ENCODE peak calls at places on chromosome 20, in seven cellular contexts. G is NB4, Q is GM12878, N is HepG2, L is A549, O is endothelial cell of umbilical vein, P is WTC11. X is an unnamed sample.

GRCh38 chr20:12255571-12255970 is 337.9 kb downstream of the BTBD3 start:
- DNase-seq in G (no peak), Q (no peak), N (no peak), L (no peak), O (no peak), P (no peak), X (no peak)

GRCh38 chr20:56859039-56859750 is 230.1 kb downstream of the TFAP2C start:
- DNase-seq in G (peak), Q (no peak), N (no peak), L (no peak), O (no peak), P (no peak), X (no peak)

GRCh38 chr20:21102691-21103311 is 3.4 kb downstream of the LINC00237 start:
- DNase-seq in G (peak), Q (no peak), N (no peak), L (no peak), O (no peak), P (peak), X (no peak)

GRCh38 chr20:34367155-34367554 is 4.1 kb downstream of the ITCH start:
- DNase-seq in G (no peak), Q (no peak), N (no peak), L (no peak), O (no peak), P (no peak), X (no peak)

GRCh38 chr20:50548396-50548795 is 38.2 kb downstream of the PTPN1 start:
- DNase-seq in G (no peak), Q (no peak), N (no peak), L (no peak), O (no peak), P (no peak), X (no peak)

GRCh38 chr20:24981282-24981681 is 11.3 kb downstream of the APMAP start:
- DNase-seq in G (no peak), Q (no peak), N (no peak), L (no peak), O (no peak), P (no peak), X (no peak)

GRCh38 chr20:41425180-41425884 is 58.7 kb upstream of the EMILIN3 start:
- DNase-seq in G (no peak), Q (no peak), N (peak), L (no peak), O (no peak), P (no peak), X (no peak)

GRCh38 chr20:19304389-19304788 is 91.9 kb downstream of the SLC24A3 start:
- DNase-seq in G (peak), Q (no peak), N (no peak), L (no peak), O (no peak), P (no peak), X (no peak)

GRCh38 chr20:40673442-40673841 is 15.6 kb downstream of the MAFB start:
- DNase-seq in G (no peak), Q (no peak), N (no peak), L (no peak), O (no peak), P (no peak), X (no peak)

GRCh38 chr20:38143646-38144554 is 21.2 kb downstream of the TGM2 start:
- DNase-seq in G (peak), Q (no peak), N (peak), L (peak), O (peak), P (no peak), X (no peak)

GRCh38 chr20:58416057-58416456 is 27.0 kb downstream of the VAPB start:
- DNase-seq in G (no peak), Q (no peak), N (no peak), L (no peak), O (no peak), P (no peak), X (no peak)

DNA sequence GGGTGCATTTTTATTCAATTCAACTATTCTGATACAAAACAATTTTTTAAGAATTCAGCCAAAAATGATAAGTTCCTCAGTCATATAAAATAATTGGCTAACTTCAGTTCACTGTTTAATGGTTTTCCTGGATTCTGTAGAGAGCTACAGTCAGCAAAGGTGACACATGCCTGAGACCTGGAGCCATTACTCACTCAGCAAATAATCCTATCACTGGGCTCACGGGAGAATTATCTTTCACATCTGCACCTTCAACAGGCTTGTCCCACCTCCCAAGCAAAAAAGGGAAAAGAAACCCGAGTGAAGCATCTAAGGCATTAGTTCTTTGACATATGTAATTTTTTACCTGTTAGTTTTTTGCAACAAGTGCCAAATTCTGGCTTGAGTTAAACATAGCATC is 34.9 kb upstream of the FOXA2 start:
- DNase-seq in G (no peak), Q (no peak), N (peak), L (peak), O (no peak), P (no peak), X (no peak)
- TF ChIP-seq MAX in G (no peak), Q (no peak), N (no peak), L (no peak), O (no peak), P (no peak), X (no peak)

GRCh38 chr20:4111440-4112411 is 96.4 kb upstream of the RNF24 start:
- DNase-seq in G (no peak), Q (no peak), N (no peak), L (no peak), O (no peak), P (no peak), X (no peak)

GRCh38 chr20:4113546-4113945 is 98.2 kb upstream of the RNF24 start:
- DNase-seq in G (no peak), Q (no peak), N (no peak), L (no peak), O (no peak), P (no peak), X (no peak)

GRCh38 chr20:4110885-4111284 is 95.5 kb upstream of the RNF24 start:
- DNase-seq in G (no peak), Q (no peak), N (no peak), L (no peak), O (no peak), P (no peak), X (no peak)

GRCh38 chr20:4113996-4114603 is 98.7 kb upstream of the RNF24 start:
- DNase-seq in G (peak), Q (no peak), N (no peak), L (no peak), O (no peak), P (no peak), X (no peak)

GRCh38 chr20:4112490-4113420 is 97.4 kb upstream of the RNF24 start:
- DNase-seq in G (no peak), Q (peak), N (no peak), L (no peak), O (peak), P (no peak), X (no peak)
- TF ChIP-seq MAX in G (no peak), Q (no peak), N (no peak), L (peak), O (no peak), P (no peak), X (no peak)

DNA sequence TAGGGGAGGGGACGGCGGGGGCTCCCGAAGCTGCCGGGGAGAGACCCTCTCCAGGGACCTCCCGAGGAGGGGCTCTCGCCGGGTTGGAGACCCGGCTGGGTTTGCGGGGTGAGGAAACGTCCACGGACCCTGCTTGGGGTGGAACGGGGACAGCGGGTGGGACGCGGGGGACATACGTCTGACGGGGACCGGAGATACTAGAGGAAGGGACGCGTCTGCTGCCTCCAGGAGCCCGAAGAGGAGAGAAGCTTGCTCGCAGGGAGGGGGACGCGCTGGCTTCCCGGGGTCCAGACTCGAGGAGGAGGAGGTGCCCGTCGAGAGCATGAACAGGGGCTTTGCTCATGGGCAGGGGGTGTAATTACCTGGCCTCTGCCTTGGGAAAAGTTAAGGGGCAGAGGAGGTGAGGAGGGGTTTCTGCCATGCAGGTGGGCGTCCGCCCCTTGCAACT is 593 bp downstream of the DNMT3B start:
- DNase-seq in G (peak), Q (no peak), N (no peak), L (no peak), O (no peak), P (no peak), X (no peak)
- TF ChIP-seq MAX in G (peak), Q (no peak), N (no peak), L (no peak), O (no peak), P (no peak), X (no peak)

GRCh38 chr20:63397155-63397843 is 36.1 kb upstream of the CHRNA4 start:
- DNase-seq in G (no peak), Q (no peak), N (no peak), L (no peak), O (no peak), P (no peak), X (no peak)

GRCh38 chr20:63400486-63401210 is 39.5 kb upstream of the CHRNA4 start:
- DNase-seq in G (no peak), Q (no peak), N (no peak), L (no peak), O (no peak), P (no peak), X (no peak)

GRCh38 chr20:63397946-63398450 is 36.8 kb upstream of the CHRNA4 start:
- DNase-seq in G (no peak), Q (no peak), N (no peak), L (no peak), O (no peak), P (no peak), X (no peak)

GRCh38 chr20:63399596-63400375 is 38.6 kb upstream of the CHRNA4 start:
- DNase-seq in G (no peak), Q (no peak), N (no peak), L (no peak), O (no peak), P (no peak), X (no peak)

GRCh38 chr20:63398744-63399514 is 37.8 kb upstream of the CHRNA4 start:
- DNase-seq in G (no peak), Q (no peak), N (no peak), L (no peak), O (no peak), P (no peak), X (no peak)
- TF ChIP-seq MAX in G (no peak), Q (no peak), N (no peak), L (no peak), O (no peak), P (no peak), X (no peak)

X was measured in HCT116.